ENCODE peak calls at places on chromosomes 2 and 18, in eight cellular contexts. One of them, this sample, is unnamed.

GRCh38 chr2:106582431-106583143 is 95.4 kb downstream of the CD8B2 start:
- DNase-seq in spleen: peak
- DNase-seq in coronary artery: no peak
- DNase-seq in CD8-positive, alpha-beta T cell: peak
- DNase-seq in fibroblast of mammary gland: peak
- DNase-seq in A549: peak
- DNase-seq in fibroblast of pulmonary artery: peak
- DNase-seq in epithelial cell of proximal tubule: peak
- DNase-seq in this sample: peak

GRCh38 chr2:166373951-166374350 is 1.8 kb downstream of the SCN9A start:
- DNase-seq in spleen: no peak
- DNase-seq in coronary artery: no peak
- DNase-seq in CD8-positive, alpha-beta T cell: no peak
- DNase-seq in fibroblast of mammary gland: peak
- DNase-seq in A549: peak
- DNase-seq in fibroblast of pulmonary artery: peak
- DNase-seq in epithelial cell of proximal tubule: no peak
- DNase-seq in this sample: no peak

GRCh38 chr18:76075777-76076176 is 419.3 kb downstream of the ZNF516 start:
- DNase-seq in spleen: no peak
- DNase-seq in coronary artery: no peak
- DNase-seq in CD8-positive, alpha-beta T cell: no peak
- DNase-seq in fibroblast of mammary gland: no peak
- DNase-seq in A549: no peak
- DNase-seq in fibroblast of pulmonary artery: no peak
- DNase-seq in epithelial cell of proximal tubule: no peak
- DNase-seq in this sample: no peak

GRCh38 chr2:18483896-18484295 is 76.6 kb downstream of the RDH14 start:
- DNase-seq in spleen: no peak
- DNase-seq in coronary artery: no peak
- DNase-seq in CD8-positive, alpha-beta T cell: no peak
- DNase-seq in fibroblast of mammary gland: peak
- DNase-seq in A549: no peak
- DNase-seq in fibroblast of pulmonary artery: peak
- DNase-seq in epithelial cell of proximal tubule: no peak
- DNase-seq in this sample: no peak

GRCh38 chr2:167832840-167833239 is 414.6 kb downstream of the STK39 start:
- DNase-seq in spleen: no peak
- DNase-seq in coronary artery: no peak
- DNase-seq in CD8-positive, alpha-beta T cell: no peak
- DNase-seq in fibroblast of mammary gland: no peak
- DNase-seq in A549: no peak
- DNase-seq in fibroblast of pulmonary artery: no peak
- DNase-seq in epithelial cell of proximal tubule: no peak
- DNase-seq in this sample: no peak

GRCh38 chr2:241894681-241895426 is 25.3 kb downstream of the RTP5 start:
- DNase-seq in spleen: peak
- DNase-seq in coronary artery: peak
- DNase-seq in CD8-positive, alpha-beta T cell: no peak
- DNase-seq in fibroblast of mammary gland: no peak
- DNase-seq in A549: no peak
- DNase-seq in fibroblast of pulmonary artery: no peak
- DNase-seq in epithelial cell of proximal tubule: no peak
- DNase-seq in this sample: peak

GRCh38 chr18:57561728-57562423 is 24.6 kb downstream of the FECH start:
- DNase-seq in spleen: no peak
- DNase-seq in coronary artery: no peak
- DNase-seq in CD8-positive, alpha-beta T cell: no peak
- DNase-seq in fibroblast of mammary gland: peak
- DNase-seq in A549: peak
- DNase-seq in fibroblast of pulmonary artery: peak
- DNase-seq in epithelial cell of proximal tubule: no peak
- DNase-seq in this sample: no peak

GRCh38 chr18:56381151-56381550 is 257.2 kb downstream of the TXNL1 start:
- DNase-seq in spleen: no peak
- DNase-seq in coronary artery: no peak
- DNase-seq in CD8-positive, alpha-beta T cell: no peak
- DNase-seq in fibroblast of mammary gland: no peak
- DNase-seq in A549: no peak
- DNase-seq in fibroblast of pulmonary artery: no peak
- DNase-seq in epithelial cell of proximal tubule: no peak
- DNase-seq in this sample: no peak

GRCh38 chr2:61262699-61263098 is 100.7 kb downstream of the C2orf74 start:
- DNase-seq in spleen: no peak
- DNase-seq in coronary artery: no peak
- DNase-seq in CD8-positive, alpha-beta T cell: no peak
- DNase-seq in fibroblast of mammary gland: no peak
- DNase-seq in A549: no peak
- DNase-seq in fibroblast of pulmonary artery: peak
- DNase-seq in epithelial cell of proximal tubule: no peak
- DNase-seq in this sample: no peak

GRCh38 chr2:217249086-217249485 is 389.2 kb upstream of the TNP1 start:
- DNase-seq in spleen: no peak
- DNase-seq in coronary artery: no peak
- DNase-seq in CD8-positive, alpha-beta T cell: no peak
- DNase-seq in fibroblast of mammary gland: no peak
- DNase-seq in A549: no peak
- DNase-seq in fibroblast of pulmonary artery: no peak
- DNase-seq in epithelial cell of proximal tubule: no peak
- DNase-seq in this sample: no peak

GRCh38 chr2:42139141-42139540 is 30.0 kb upstream of the EML4 start:
- DNase-seq in spleen: no peak
- DNase-seq in coronary artery: no peak
- DNase-seq in CD8-positive, alpha-beta T cell: no peak
- DNase-seq in fibroblast of mammary gland: no peak
- DNase-seq in A549: no peak
- DNase-seq in fibroblast of pulmonary artery: peak
- DNase-seq in epithelial cell of proximal tubule: no peak
- DNase-seq in this sample: no peak

GRCh38 chr2:150909613-150910012 is 352.1 kb downstream of the RBM43 start:
- DNase-seq in spleen: no peak
- DNase-seq in coronary artery: no peak
- DNase-seq in CD8-positive, alpha-beta T cell: no peak
- DNase-seq in fibroblast of mammary gland: no peak
- DNase-seq in A549: peak
- DNase-seq in fibroblast of pulmonary artery: no peak
- DNase-seq in epithelial cell of proximal tubule: no peak
- DNase-seq in this sample: no peak

GRCh38 chr18:9766076-9766481 is 58.0 kb downstream of the RAB31 start:
- DNase-seq in spleen: no peak
- DNase-seq in coronary artery: no peak
- DNase-seq in CD8-positive, alpha-beta T cell: no peak
- DNase-seq in fibroblast of mammary gland: no peak
- DNase-seq in A549: no peak
- DNase-seq in fibroblast of pulmonary artery: no peak
- DNase-seq in epithelial cell of proximal tubule: no peak
- DNase-seq in this sample: no peak

GRCh38 chr2:108423502-108424251 is 25.3 kb upstream of the GCC2 start:
- DNase-seq in spleen: no peak
- DNase-seq in coronary artery: no peak
- DNase-seq in CD8-positive, alpha-beta T cell: no peak
- DNase-seq in fibroblast of mammary gland: no peak
- DNase-seq in A549: peak
- DNase-seq in fibroblast of pulmonary artery: no peak
- DNase-seq in epithelial cell of proximal tubule: no peak
- DNase-seq in this sample: peak

GRCh38 chr2:74892609-74893008 is 58.7 kb downstream of the HK2 start:
- DNase-seq in spleen: no peak
- DNase-seq in coronary artery: no peak
- DNase-seq in CD8-positive, alpha-beta T cell: no peak
- DNase-seq in fibroblast of mammary gland: no peak
- DNase-seq in A549: no peak
- DNase-seq in fibroblast of pulmonary artery: no peak
- DNase-seq in epithelial cell of proximal tubule: no peak
- DNase-seq in this sample: no peak

GRCh38 chr2:105403241-105403784 is 4.5 kb upstream of the FHL2 start:
- DNase-seq in spleen: no peak
- DNase-seq in coronary artery: no peak
- DNase-seq in CD8-positive, alpha-beta T cell: no peak
- DNase-seq in fibroblast of mammary gland: no peak
- DNase-seq in A549: no peak
- DNase-seq in fibroblast of pulmonary artery: no peak
- DNase-seq in epithelial cell of proximal tubule: no peak
- DNase-seq in this sample: no peak

GRCh38 chr2:105402809-105403208 is 4.0 kb upstream of the FHL2 start:
- DNase-seq in spleen: no peak
- DNase-seq in coronary artery: no peak
- DNase-seq in CD8-positive, alpha-beta T cell: no peak
- DNase-seq in fibroblast of mammary gland: no peak
- DNase-seq in A549: no peak
- DNase-seq in fibroblast of pulmonary artery: no peak
- DNase-seq in epithelial cell of proximal tubule: no peak
- DNase-seq in this sample: no peak

GRCh38 chr2:105405291-105405690 is 6.4 kb upstream of the FHL2 start:
- DNase-seq in spleen: no peak
- DNase-seq in coronary artery: no peak
- DNase-seq in CD8-positive, alpha-beta T cell: no peak
- DNase-seq in fibroblast of mammary gland: peak
- DNase-seq in A549: no peak
- DNase-seq in fibroblast of pulmonary artery: no peak
- DNase-seq in epithelial cell of proximal tubule: no peak
- DNase-seq in this sample: no peak

GRCh38 chr2:105404736-105405135 is 5.9 kb upstream of the FHL2 start:
- DNase-seq in spleen: no peak
- DNase-seq in coronary artery: no peak
- DNase-seq in CD8-positive, alpha-beta T cell: no peak
- DNase-seq in fibroblast of mammary gland: no peak
- DNase-seq in A549: no peak
- DNase-seq in fibroblast of pulmonary artery: no peak
- DNase-seq in epithelial cell of proximal tubule: no peak
- DNase-seq in this sample: no peak

GRCh38 chr2:105403785-105404698 is 5.2 kb upstream of the FHL2 start:
- DNase-seq in spleen: no peak
- DNase-seq in coronary artery: no peak
- DNase-seq in CD8-positive, alpha-beta T cell: no peak
- DNase-seq in fibroblast of mammary gland: peak
- DNase-seq in A549: peak
- DNase-seq in fibroblast of pulmonary artery: peak
- DNase-seq in epithelial cell of proximal tubule: peak
- DNase-seq in this sample: peak
- TF ChIP-seq CTCF in spleen: no peak
- TF ChIP-seq CTCF in coronary artery: no peak
- TF ChIP-seq CTCF in CD8-positive, alpha-beta T cell: no peak
- TF ChIP-seq CTCF in fibroblast of mammary gland: peak
- TF ChIP-seq CTCF in A549: peak
- TF ChIP-seq CTCF in fibroblast of pulmonary artery: peak
- TF ChIP-seq CTCF in epithelial cell of proximal tubule: peak
- TF ChIP-seq CTCF in this sample: peak

GRCh38 chr2:229425573-229425972 is 154.5 kb upstream of the PID1 start:
- DNase-seq in spleen: no peak
- DNase-seq in coronary artery: no peak
- DNase-seq in CD8-positive, alpha-beta T cell: no peak
- DNase-seq in fibroblast of mammary gland: peak
- DNase-seq in A549: no peak
- DNase-seq in fibroblast of pulmonary artery: no peak
- DNase-seq in epithelial cell of proximal tubule: no peak
- DNase-seq in this sample: no peak

GRCh38 chr2:229433351-229433750 is 162.3 kb upstream of the PID1 start:
- DNase-seq in spleen: no peak
- DNase-seq in coronary artery: no peak
- DNase-seq in CD8-positive, alpha-beta T cell: no peak
- DNase-seq in fibroblast of mammary gland: no peak
- DNase-seq in A549: no peak
- DNase-seq in fibroblast of pulmonary artery: no peak
- DNase-seq in epithelial cell of proximal tubule: no peak
- DNase-seq in this sample: no peak

GRCh38 chr2:229434131-229434530 is 163.0 kb upstream of the PID1 start:
- DNase-seq in spleen: no peak
- DNase-seq in coronary artery: no peak
- DNase-seq in CD8-positive, alpha-beta T cell: no peak
- DNase-seq in fibroblast of mammary gland: peak
- DNase-seq in A549: no peak
- DNase-seq in fibroblast of pulmonary artery: no peak
- DNase-seq in epithelial cell of proximal tubule: no peak
- DNase-seq in this sample: no peak

GRCh38 chr2:229429529-229430067 is 158.5 kb upstream of the PID1 start:
- DNase-seq in spleen: no peak
- DNase-seq in coronary artery: no peak
- DNase-seq in CD8-positive, alpha-beta T cell: no peak
- DNase-seq in fibroblast of mammary gland: no peak
- DNase-seq in A549: no peak
- DNase-seq in fibroblast of pulmonary artery: no peak
- DNase-seq in epithelial cell of proximal tubule: no peak
- DNase-seq in this sample: no peak

GRCh38 chr2:229431331-229431954 is 160.4 kb upstream of the PID1 start:
- DNase-seq in spleen: no peak
- DNase-seq in coronary artery: no peak
- DNase-seq in CD8-positive, alpha-beta T cell: no peak
- DNase-seq in fibroblast of mammary gland: peak
- DNase-seq in A549: peak
- DNase-seq in fibroblast of pulmonary artery: peak
- DNase-seq in epithelial cell of proximal tubule: no peak
- DNase-seq in this sample: no peak
- TF ChIP-seq CTCF in spleen: peak
- TF ChIP-seq CTCF in coronary artery: peak
- TF ChIP-seq CTCF in CD8-positive, alpha-beta T cell: no peak
- TF ChIP-seq CTCF in fibroblast of mammary gland: peak
- TF ChIP-seq CTCF in A549: peak
- TF ChIP-seq CTCF in fibroblast of pulmonary artery: peak
- TF ChIP-seq CTCF in epithelial cell of proximal tubule: peak
- TF ChIP-seq CTCF in this sample: peak

DNA sequence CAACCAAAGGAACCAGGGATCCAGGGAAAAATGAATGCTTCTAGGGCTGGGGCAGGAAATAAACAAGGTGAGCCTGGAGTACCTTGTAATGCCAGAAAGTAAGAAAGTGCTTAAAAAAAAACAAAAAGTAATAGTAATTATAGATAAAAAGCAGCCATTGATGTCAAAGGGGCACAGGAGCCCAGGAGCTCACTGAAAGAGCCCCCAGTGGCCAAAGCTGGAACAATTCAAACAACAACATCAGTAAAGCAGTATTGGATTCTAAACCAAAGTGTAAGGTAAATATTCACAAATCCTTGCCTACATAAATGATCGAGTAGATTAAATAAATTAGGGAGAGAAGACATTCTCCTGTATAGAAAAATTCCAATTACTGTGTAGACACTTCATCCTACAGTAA is 114.3 kb upstream of the ARL4C start:
- DNase-seq in spleen: no peak
- DNase-seq in coronary artery: no peak
- DNase-seq in CD8-positive, alpha-beta T cell: no peak
- DNase-seq in fibroblast of mammary gland: no peak
- DNase-seq in A549: peak
- DNase-seq in fibroblast of pulmonary artery: no peak
- DNase-seq in epithelial cell of proximal tubule: no peak
- DNase-seq in this sample: no peak
- TF ChIP-seq CTCF in spleen: peak
- TF ChIP-seq CTCF in coronary artery: no peak
- TF ChIP-seq CTCF in CD8-positive, alpha-beta T cell: peak
- TF ChIP-seq CTCF in fibroblast of mammary gland: peak
- TF ChIP-seq CTCF in A549: no peak
- TF ChIP-seq CTCF in fibroblast of pulmonary artery: peak
- TF ChIP-seq CTCF in epithelial cell of proximal tubule: peak
- TF ChIP-seq CTCF in this sample: peak

DNA sequence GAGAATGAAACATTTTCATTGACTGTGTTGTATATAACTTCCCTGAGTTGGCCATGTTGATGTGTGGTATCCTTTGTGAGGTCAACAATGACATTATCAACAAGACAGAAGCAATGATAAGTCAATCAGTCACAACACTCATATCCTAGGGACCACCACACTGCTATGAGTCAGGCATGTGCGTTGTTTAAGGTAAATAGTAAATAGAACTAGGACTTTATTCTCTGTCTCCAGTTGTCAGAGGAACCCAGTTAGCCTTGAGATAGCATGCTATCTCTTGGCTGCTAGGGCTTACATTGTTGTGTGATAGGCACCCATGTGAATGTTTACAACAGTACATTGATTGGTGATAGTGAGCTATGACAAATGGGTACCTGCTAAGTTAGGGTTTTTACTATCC is 37.3 kb downstream of the GPD2 start:
- DNase-seq in spleen: no peak
- DNase-seq in coronary artery: no peak
- DNase-seq in CD8-positive, alpha-beta T cell: no peak
- DNase-seq in fibroblast of mammary gland: no peak
- DNase-seq in A549: no peak
- DNase-seq in fibroblast of pulmonary artery: no peak
- DNase-seq in epithelial cell of proximal tubule: no peak
- DNase-seq in this sample: no peak
- TF ChIP-seq CTCF in spleen: no peak
- TF ChIP-seq CTCF in coronary artery: no peak
- TF ChIP-seq CTCF in CD8-positive, alpha-beta T cell: no peak
- TF ChIP-seq CTCF in fibroblast of mammary gland: no peak
- TF ChIP-seq CTCF in A549: no peak
- TF ChIP-seq CTCF in fibroblast of pulmonary artery: no peak
- TF ChIP-seq CTCF in epithelial cell of proximal tubule: no peak
- TF ChIP-seq CTCF in this sample: no peak